ENCODE peak calls at places on chromosome 1, in nine cellular contexts. G, S, I, M, V, L, T, E and J are unnamed samples.

GRCh38 chr1:182113879-182114626 is 52.5 kb upstream of the ZNF648 start:
- DNase-seq in G (no peak), S (no peak), I (no peak), M (no peak), V (no peak), L (no peak), T (no peak), E (no peak), J (no peak)

GRCh38 chr1:54323324-54323739 is 82.9 kb downstream of the SSBP3 start:
- DNase-seq in G (no peak), S (no peak), I (no peak), M (no peak), V (peak; percentile 57), L (no peak), T (no peak), E (no peak), J (peak; percentile 92)

GRCh38 chr1:21590116-21590905 is 78.8 kb downstream of the RAP1GAP start:
- DNase-seq in G (no peak), S (no peak), I (no peak), M (no peak), V (no peak), L (no peak), T (no peak), E (no peak), J (no peak)

GRCh38 chr1:84122780-84123382 is 21.2 kb upstream of the PRKACB start:
- DNase-seq in G (peak; percentile 79), S (no peak), I (peak; percentile 24), M (no peak), V (peak; percentile 57), L (peak; percentile 31), T (no peak), E (no peak), J (peak; percentile 28)

GRCh38 chr1:246002725-246003441 is 504.2 kb downstream of the SMYD3 start:
- DNase-seq in G (peak; percentile 94), S (peak; percentile 73), I (peak; percentile 84), M (peak; percentile 85), V (peak; percentile 86), L (peak; percentile 89), T (peak; percentile 90), E (peak; percentile 89), J (no peak)

GRCh38 chr1:109089242-109090015 is 1.1 kb upstream of the TMEM167B start:
- DNase-seq in G (peak; percentile 94), S (peak; percentile 41), I (peak; percentile 81), M (peak; percentile 58), V (peak; percentile 89), L (peak; percentile 65), T (peak; percentile 83), E (peak; percentile 74), J (no peak)

GRCh38 chr1:59431566-59432294 is 134.8 kb downstream of the FGGY start:
- DNase-seq in G (peak; percentile 70), S (no peak), I (no peak), M (no peak), V (no peak), L (no peak), T (no peak), E (no peak), J (peak; percentile 56)

GRCh38 chr1:244046907-244047738 is 4.0 kb upstream of the ZBTB18 start:
- DNase-seq in G (peak; percentile 18), S (no peak), I (no peak), M (no peak), V (peak; percentile 76), L (no peak), T (no peak), E (no peak), J (peak; percentile 26)

GRCh38 chr1:225746361-225747179 is 31.1 kb upstream of the SRP9 start:
- DNase-seq in G (peak; percentile 95), S (peak; percentile 51), I (no peak), M (peak; percentile 69), V (peak; percentile 67), L (peak; percentile 83), T (peak; percentile 72), E (peak; percentile 56), J (peak; percentile 70)

GRCh38 chr1:93874025-93874651 is 4.9 kb downstream of the DNTTIP2 start:
- DNase-seq in G (peak; percentile 84), S (no peak), I (no peak), M (no peak), V (no peak), L (no peak), T (no peak), E (no peak), J (peak; percentile 20)

DNA sequence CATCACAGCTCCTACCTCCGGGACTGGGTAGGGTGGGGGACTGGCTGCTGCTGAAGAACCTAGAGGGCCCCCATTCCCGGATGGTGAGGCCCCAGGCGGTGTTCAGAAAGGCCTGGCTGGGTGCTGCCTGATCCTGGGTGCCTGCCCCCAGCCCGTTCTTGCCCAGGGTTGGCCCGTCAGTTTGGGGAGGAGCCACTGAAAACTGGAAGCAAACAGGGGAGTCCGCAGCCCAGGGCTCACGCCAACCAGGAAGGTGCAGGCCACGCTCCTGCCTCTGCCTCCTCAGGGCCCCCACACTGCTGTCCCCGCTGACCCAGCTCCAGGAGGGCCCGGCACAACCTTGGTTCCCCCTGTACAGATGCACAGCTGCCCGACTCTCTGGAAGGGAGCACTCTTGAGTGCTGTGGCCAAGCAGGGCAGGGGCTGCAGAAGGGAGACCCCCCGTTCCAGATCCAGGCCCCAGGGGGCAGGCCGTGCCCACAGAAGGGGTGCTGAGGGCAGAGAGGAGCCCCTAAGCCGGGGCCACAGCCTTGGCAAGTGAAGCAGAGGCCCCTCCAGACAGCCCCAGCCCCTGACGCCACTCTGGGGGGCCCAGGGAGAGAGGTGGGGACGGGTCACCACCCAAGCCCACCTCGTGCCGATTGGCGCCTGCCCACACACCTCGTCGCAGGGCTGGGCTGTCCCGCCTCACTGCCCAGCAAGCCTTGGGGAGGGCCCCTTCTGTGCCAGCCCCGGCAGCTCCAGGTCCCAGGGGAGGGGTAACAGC is 5.5 kb downstream of the C1QTNF12 start:
- DNase-seq in G (no peak), S (no peak), I (no peak), M (no peak), V (no peak), L (no peak), T (no peak), E (no peak), J (no peak)
- H3K4me1 ChIP-seq in G (peaks cover 41% of the 10 kb centered on the region), S (peaks cover 31% of the 10 kb centered on the region), I (no peaks in the 10 kb centered on the region), M (peaks cover 26% of the 10 kb centered on the region), V (no peaks in the 10 kb centered on the region), L (no peaks in the 10 kb centered on the region), T (no peaks in the 10 kb centered on the region), E (peaks cover 3% of the 10 kb centered on the region), J (no peaks in the 10 kb centered on the region)

DNA sequence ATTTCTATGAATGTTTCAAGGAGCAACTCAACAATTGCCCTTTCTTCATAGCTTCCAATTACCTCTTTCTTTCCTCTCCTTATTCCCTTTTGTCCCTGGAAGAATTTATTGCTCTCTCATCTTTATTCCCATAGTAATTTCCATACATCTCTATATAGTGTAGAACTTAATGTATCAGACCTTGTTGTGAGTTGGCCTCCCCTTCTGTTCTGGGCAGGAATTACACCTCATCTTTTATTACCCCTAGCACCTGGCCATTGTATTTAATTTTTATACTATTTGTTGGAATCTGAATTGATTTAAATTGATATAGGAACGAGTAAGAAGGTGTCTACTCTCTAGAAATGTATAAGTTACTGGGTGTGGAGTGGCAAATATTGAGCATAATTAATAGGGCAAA is 114.5 kb downstream of the CACHD1 start:
- DNase-seq in G (peak; percentile 39), S (no peak), I (no peak), M (no peak), V (no peak), L (no peak), T (no peak), E (no peak), J (no peak)
- TF ChIP-seq CTCF in G (peak; percentile 73), S (peak; percentile 24), I (no peak), M (peak; percentile 11), V (peak; percentile 41), L (no peak), T (peak; percentile 9), E (no peak), J (peak; percentile 69)

GRCh38 chr1:30844631-30845030 is 63.9 kb downstream of the SDC3 start:
- DNase-seq in G (no peak), S (no peak), I (no peak), M (no peak), V (no peak), L (no peak), T (no peak), E (no peak), J (no peak)
- H3K27me3 ChIP-seq in G (peaks cover 30% of the 10 kb centered on the region), S (peaks cover 29% of the 10 kb centered on the region), I (peaks cover 26% of the 10 kb centered on the region), M (peaks cover 24% of the 10 kb centered on the region), V (no peaks in the 10 kb centered on the region), L (no peaks in the 10 kb centered on the region), T (no peaks in the 10 kb centered on the region), E (no peaks in the 10 kb centered on the region), J (peaks cover 70% of the 10 kb centered on the region)

DNA sequence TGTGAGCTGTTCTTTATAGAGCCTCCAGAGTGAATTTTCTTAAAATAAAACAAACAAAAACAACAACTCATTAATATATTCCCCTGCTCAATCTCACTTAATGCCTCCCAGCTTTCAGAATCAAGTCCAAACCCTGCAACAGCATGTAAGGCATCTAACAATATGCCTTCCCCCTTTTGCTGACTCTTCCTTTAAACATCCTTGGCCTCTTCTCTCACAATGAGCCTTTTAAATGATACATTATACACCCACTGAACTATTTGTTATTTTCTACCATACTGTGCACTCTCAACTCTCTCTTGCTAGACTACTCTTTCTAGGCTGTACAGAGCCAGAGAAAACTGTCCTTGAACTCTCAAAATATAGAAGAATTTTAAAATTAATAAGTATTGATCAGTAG is 115.2 kb upstream of the SNX7 start:
- DNase-seq in G (no peak), S (no peak), I (no peak), M (no peak), V (no peak), L (no peak), T (no peak), E (no peak), J (peak; percentile 63)
- H3K4me1 ChIP-seq in G (no peaks in the 10 kb centered on the region), S (no peaks in the 10 kb centered on the region), I (no peaks in the 10 kb centered on the region), M (no peaks in the 10 kb centered on the region), V (no peaks in the 10 kb centered on the region), L (no peaks in the 10 kb centered on the region), T (no peaks in the 10 kb centered on the region), E (no peaks in the 10 kb centered on the region), J (no peaks in the 10 kb centered on the region)